ENCODE peak calls at places on chromosome 18, in nine cellular contexts. K, V, A, X, W, P, C, Y and O are unnamed samples.

GRCh38 chr18:35027206-35027605 is 14.0 kb upstream of the MAPRE2 start:
- DNase-seq in K (no peak), V (no peak), A (no peak), X (no peak), W (no peak), P (no peak), C (no peak), Y (no peak), O (no peak)

GRCh38 chr18:14971461-14972185 is 223.7 kb downstream of the ANKRD30B start:
- DNase-seq in K (no peak), V (no peak), A (no peak), X (no peak), W (no peak), P (peak), C (no peak), Y (no peak), O (peak)

GRCh38 chr18:58859935-58860334 is 4.7 kb upstream of the ZNF532 start:
- DNase-seq in K (no peak), V (no peak), A (no peak), X (no peak), W (no peak), P (no peak), C (no peak), Y (no peak), O (no peak)

GRCh38 chr18:49899647-49900330 is 86.5 kb upstream of the ACAA2 start:
- DNase-seq in K (peak), V (no peak), A (no peak), X (no peak), W (no peak), P (no peak), C (no peak), Y (peak), O (no peak)

GRCh38 chr18:57771626-57772025 is 31.5 kb downstream of the ATP8B1 start:
- DNase-seq in K (no peak), V (no peak), A (no peak), X (no peak), W (no peak), P (no peak), C (no peak), Y (no peak), O (no peak)

GRCh38 chr18:76579301-76579695 is 84.3 kb upstream of the ZNF516 start:
- DNase-seq in K (no peak), V (no peak), A (no peak), X (no peak), W (no peak), P (no peak), C (no peak), Y (no peak), O (no peak)

GRCh38 chr18:75230210-75231052 is 19.8 kb downstream of the TSHZ1 start:
- DNase-seq in K (no peak), V (no peak), A (no peak), X (no peak), W (no peak), P (peak), C (no peak), Y (no peak), O (no peak)

GRCh38 chr18:23721711-23722479 is 32.6 kb downstream of the LAMA3 start:
- DNase-seq in K (no peak), V (no peak), A (no peak), X (no peak), W (no peak), P (no peak), C (no peak), Y (no peak), O (no peak)

GRCh38 chr18:52992041-52992440 is 652.0 kb downstream of the DCC start:
- DNase-seq in K (no peak), V (no peak), A (no peak), X (no peak), W (no peak), P (no peak), C (no peak), Y (no peak), O (no peak)

GRCh38 chr18:44871771-44872170 is 191.1 kb downstream of the SETBP1 start:
- DNase-seq in K (no peak), V (no peak), A (no peak), X (no peak), W (no peak), P (no peak), C (no peak), Y (no peak), O (no peak)

GRCh38 chr18:3655637-3656050 is 205.7 kb downstream of the TGIF1 start:
- DNase-seq in K (peak), V (no peak), A (no peak), X (no peak), W (no peak), P (no peak), C (no peak), Y (peak), O (no peak)

GRCh38 chr18:22709288-22710060 is 223.7 kb upstream of the RBBP8 start:
- DNase-seq in K (no peak), V (no peak), A (peak), X (no peak), W (no peak), P (no peak), C (no peak), Y (no peak), O (no peak)

GRCh38 chr18:9700261-9700796 is 7.8 kb upstream of the RAB31 start:
- DNase-seq in K (no peak), V (no peak), A (no peak), X (no peak), W (no peak), P (no peak), C (no peak), Y (no peak), O (no peak)

GRCh38 chr18:33755918-33756590 is 178.0 kb downstream of the ASXL3 start:
- DNase-seq in K (peak), V (no peak), A (no peak), X (no peak), W (no peak), P (peak), C (no peak), Y (peak), O (peak)

GRCh38 chr18:75374466-75374865 is 53.0 kb downstream of the SMIM21 start:
- DNase-seq in K (no peak), V (no peak), A (no peak), X (no peak), W (no peak), P (no peak), C (no peak), Y (no peak), O (no peak)

GRCh38 chr18:74589021-74589420 is 8.6 kb upstream of the ZNF407 start:
- DNase-seq in K (no peak), V (no peak), A (no peak), X (no peak), W (no peak), P (no peak), C (no peak), Y (no peak), O (no peak)

GRCh38 chr18:37408676-37409305 is 156.8 kb downstream of the CELF4 start:
- DNase-seq in K (no peak), V (no peak), A (no peak), X (no peak), W (peak), P (no peak), C (no peak), Y (no peak), O (no peak)

GRCh38 chr18:78911751-78912283 is 67.8 kb upstream of the SALL3 start:
- DNase-seq in K (no peak), V (no peak), A (no peak), X (no peak), W (no peak), P (no peak), C (no peak), Y (no peak), O (no peak)

GRCh38 chr18:79983253-79983652 is 5.1 kb downstream of the TXNL4A start:
- DNase-seq in K (no peak), V (no peak), A (no peak), X (no peak), W (no peak), P (no peak), C (no peak), Y (no peak), O (no peak)

GRCh38 chr18:35343936-35344735 is at the start of gene ZNF24:
- DNase-seq in K (peak), V (peak), A (peak), X (peak), W (peak), P (peak), C (peak), Y (peak), O (peak)

GRCh38 chr18:59957957-59958356 is 58.2 kb downstream of the PMAIP1 start:
- DNase-seq in K (peak), V (no peak), A (peak), X (no peak), W (peak), P (peak), C (no peak), Y (peak), O (peak)

GRCh38 chr18:59725177-59725576 is 28.0 kb upstream of the CCBE1 start:
- DNase-seq in K (no peak), V (no peak), A (no peak), X (no peak), W (no peak), P (no peak), C (no peak), Y (no peak), O (no peak)

GRCh38 chr18:79380816-79381806 is 14.6 kb upstream of the NFATC1 start:
- DNase-seq in K (peak), V (peak), A (peak), X (peak), W (peak), P (no peak), C (peak), Y (peak), O (peak)

GRCh38 chr18:79789091-79789891 is 8.4 kb upstream of the KCNG2 start:
- DNase-seq in K (no peak), V (no peak), A (no peak), X (no peak), W (no peak), P (no peak), C (peak), Y (no peak), O (no peak)

GRCh38 chr18:55907352-55908045 is 319.5 kb upstream of the TCF4 start:
- DNase-seq in K (no peak), V (no peak), A (no peak), X (no peak), W (no peak), P (no peak), C (no peak), Y (no peak), O (no peak)

GRCh38 chr18:36580266-36580665 is 248.5 kb downstream of the TPGS2 start:
- DNase-seq in K (no peak), V (no peak), A (no peak), X (peak), W (no peak), P (peak), C (no peak), Y (no peak), O (no peak)

GRCh38 chr18:24930974-24931373 is 421.0 kb downstream of the ZNF521 start:
- DNase-seq in K (no peak), V (no peak), A (no peak), X (no peak), W (no peak), P (no peak), C (no peak), Y (no peak), O (no peak)

GRCh38 chr18:58125183-58125582 is 81.2 kb downstream of the NEDD4L start:
- DNase-seq in K (no peak), V (no peak), A (no peak), X (no peak), W (no peak), P (no peak), C (no peak), Y (no peak), O (no peak)